ENCODE peak calls at places on chromosomes 2 and 18, in eight cellular contexts. I is brain microvascular endothelial cell; G is kidney epithelial cell; Y is CD8-positive, alpha-beta memory T cell; U is A673; J is left lung; R is stomach; M is sigmoid colon. W is an unnamed sample.

GRCh38 chr18:44723366-44723765 is 42.7 kb downstream of the SETBP1 start:
- DNase-seq in Y (no peak), U (no peak), I (no peak), R (no peak), G (no peak), M (no peak), J (no peak), W (no peak)

GRCh38 chr2:10080536-10081304 is 509 bp upstream of the CYS1 start:
- DNase-seq in I (no peak), G (no peak), Y (peak; percentile 14), U (no peak), M (peak; percentile 74), R (no peak), J (no peak), W (no peak)

GRCh38 chr2:232235716-232236115 is 142.8 kb upstream of the ALPP start:
- DNase-seq in Y (no peak), G (no peak), I (peak; percentile 53), R (no peak), U (no peak), M (no peak), J (no peak), W (no peak)

GRCh38 chr2:96103388-96103705 is 13.0 kb downstream of the ADRA2B start:
- DNase-seq in J (no peak), Y (no peak), I (no peak), U (no peak), R (peak; percentile 15), G (no peak), M (no peak), W (no peak)

GRCh38 chr2:233278921-233279320 is 27.4 kb downstream of the ATG16L1 start:
- DNase-seq in Y (no peak), I (no peak), U (no peak), J (no peak), G (no peak), M (no peak), R (no peak), W (no peak)

GRCh38 chr2:37389984-37390765 is 45.7 kb downstream of the QPCT start:
- DNase-seq in G (peak; percentile 92), R (no peak), I (peak; percentile 74), Y (peak; percentile 20), U (peak; percentile 81), M (no peak), J (peak; percentile 42), W (no peak)

GRCh38 chr2:11967946-11968465 is 221.6 kb downstream of the LPIN1 start:
- DNase-seq in M (no peak), U (peak; percentile 17), R (no peak), J (no peak), I (peak; percentile 88), Y (no peak), G (no peak), W (no peak)

GRCh38 chr2:3368261-3368722 is 9.3 kb downstream of the EIPR1 start:
- DNase-seq in R (no peak), U (no peak), G (no peak), M (no peak), J (no peak), Y (no peak), I (no peak), W (no peak)

GRCh38 chr2:72789241-72789640 is 36.6 kb downstream of the EXOC6B start:
- DNase-seq in M (no peak), J (no peak), Y (no peak), G (no peak), U (no peak), R (no peak), I (no peak), W (no peak)

GRCh38 chr2:27148801-27149439 is at the start of gene TCF23:
- DNase-seq in J (no peak), G (no peak), M (peak; percentile 28), R (no peak), Y (no peak), I (no peak), U (no peak), W (no peak)

GRCh38 chr2:1990724-1991123 is 246.4 kb upstream of the PXDN start:
- DNase-seq in U (peak; percentile 86), I (no peak), G (no peak), R (no peak), J (no peak), Y (no peak), M (peak; percentile 74), W (no peak)

GRCh38 chr2:8583400-8584173 is 98.3 kb upstream of the ID2 start:
- DNase-seq in R (peak; percentile 99), Y (peak; percentile 52), J (peak; percentile 98), I (peak; percentile 45), U (peak; percentile 95), M (peak; percentile 98), G (peak; percentile 66), W (peak; percentile 86)

GRCh38 chr18:70195852-70196434 is 9.5 kb downstream of the RTTN start:
- DNase-seq in R (no peak), Y (no peak), U (peak; percentile 57), G (peak; percentile 18), I (peak; percentile 51), M (no peak), J (no peak), W (no peak)

GRCh38 chr2:38750011-38750792 is 959 bp downstream of the SRSF7 start:
- DNase-seq in J (peak; percentile 67), M (peak; percentile 81), R (peak; percentile 63), Y (peak; percentile 31), U (peak; percentile 55), I (no peak), G (no peak), W (peak; percentile 78)

GRCh38 chr2:11539317-11540147 is 5.7 kb downstream of the GREB1 start:
- DNase-seq in I (no peak), U (no peak), Y (no peak), M (no peak), R (peak; percentile 85), G (no peak), J (no peak), W (no peak)

GRCh38 chr2:214215107-214215506 is 195.7 kb upstream of the VWC2L start:
- DNase-seq in J (no peak), G (no peak), M (no peak), R (no peak), U (no peak), I (no peak), Y (no peak), W (no peak)

GRCh38 chr2:135030826-135031225 is 16.4 kb downstream of the MAP3K19 start:
- DNase-seq in G (no peak), Y (no peak), I (peak; percentile 51), J (no peak), M (no peak), R (no peak), U (peak; percentile 47), W (no peak)

GRCh38 chr2:20509766-20510490 is 63.1 kb downstream of the RHOB start:
- DNase-seq in J (peak; percentile 83), U (peak; percentile 45), R (peak; percentile 71), M (peak; percentile 66), Y (no peak), G (peak; percentile 61), I (no peak), W (no peak)

GRCh38 chr2:238270606-238271005 is 17.8 kb downstream of the PER2 start:
- DNase-seq in R (no peak), J (no peak), U (no peak), G (no peak), M (no peak), I (no peak), Y (no peak), W (no peak)
- H3K36me3 ChIP-seq in R (peaks cover 100% of the 10 kb centered on the region), J (no peaks in the 10 kb centered on the region), U (no peaks in the 10 kb centered on the region), G (no peaks in the 10 kb centered on the region), M (peaks cover 17% of the 10 kb centered on the region), I (no peaks in the 10 kb centered on the region), Y (no peaks in the 10 kb centered on the region), W (peaks cover 66% of the 10 kb centered on the region)

GRCh38 chr2:173399229-173399628 is 44.6 kb downstream of the CDCA7 start:
- DNase-seq in J (no peak), U (no peak), G (no peak), I (no peak), R (no peak), M (no peak), Y (no peak), W (no peak)
- H3K27me3 ChIP-seq in J (peaks cover 92% of the 10 kb centered on the region), U (peaks cover 36% of the 10 kb centered on the region), G (no peaks in the 10 kb centered on the region), I (no peaks in the 10 kb centered on the region), R (peaks cover 5% of the 10 kb centered on the region), M (peaks cover 16% of the 10 kb centered on the region), Y (peaks cover 27% of the 10 kb centered on the region), W (no peaks in the 10 kb centered on the region)

GRCh38 chr18:9562584-9562983 is 51.8 kb downstream of the PPP4R1 start:
- DNase-seq in R (no peak), G (no peak), M (no peak), Y (no peak), I (no peak), U (no peak), J (no peak), W (no peak)

GRCh38 chr18:9558397-9559064 is 55.8 kb downstream of the PPP4R1 start:
- DNase-seq in I (no peak), M (no peak), U (no peak), G (no peak), Y (no peak), J (no peak), R (no peak), W (no peak)

GRCh38 chr18:9563326-9563725 is 51.0 kb downstream of the PPP4R1 start:
- DNase-seq in Y (no peak), M (no peak), J (no peak), U (no peak), G (no peak), R (no peak), I (no peak), W (no peak)

GRCh38 chr18:9559253-9559652 is 55.1 kb downstream of the PPP4R1 start:
- DNase-seq in M (no peak), G (no peak), R (no peak), J (no peak), U (no peak), I (no peak), Y (no peak), W (no peak)

GRCh38 chr18:9561774-9562173 is 52.6 kb downstream of the PPP4R1 start:
- DNase-seq in G (no peak), J (no peak), Y (no peak), M (no peak), R (no peak), U (no peak), I (no peak), W (no peak)
- H3K36me3 ChIP-seq in G (peaks cover 8% of the 10 kb centered on the region), J (no peaks in the 10 kb centered on the region), Y (peaks cover 9% of the 10 kb centered on the region), M (peaks cover 5% of the 10 kb centered on the region), R (peaks cover 87% of the 10 kb centered on the region), U (peaks cover 29% of the 10 kb centered on the region), I (peaks cover 46% of the 10 kb centered on the region), W (peaks cover 46% of the 10 kb centered on the region)

GRCh38 chr18:37450434-37451133 is 115.0 kb downstream of the CELF4 start:
- DNase-seq in G (no peak), J (no peak), U (no peak), Y (no peak), I (no peak), M (peak; percentile 71), R (no peak), W (no peak)

GRCh38 chr18:37453754-37454153 is 111.8 kb downstream of the CELF4 start:
- DNase-seq in M (no peak), U (no peak), R (no peak), Y (no peak), J (no peak), G (no peak), I (no peak), W (no peak)

GRCh38 chr18:37452015-37452414 is 113.6 kb downstream of the CELF4 start:
- DNase-seq in I (no peak), R (no peak), U (no peak), J (no peak), Y (no peak), G (no peak), M (no peak), W (no peak)

GRCh38 chr18:37451239-37451825 is 114.3 kb downstream of the CELF4 start:
- DNase-seq in Y (no peak), R (no peak), U (no peak), G (no peak), M (no peak), I (no peak), J (no peak), W (no peak)

GRCh38 chr18:37452697-37453385 is 112.8 kb downstream of the CELF4 start:
- DNase-seq in U (no peak), J (no peak), R (no peak), Y (no peak), I (no peak), G (no peak), M (no peak), W (no peak)
- H3K27me3 ChIP-seq in U (peaks cover 18% of the 10 kb centered on the region), J (no peaks in the 10 kb centered on the region), R (no peaks in the 10 kb centered on the region), Y (no peaks in the 10 kb centered on the region), I (no peaks in the 10 kb centered on the region), G (peaks cover 5% of the 10 kb centered on the region), M (no peaks in the 10 kb centered on the region), W (no peaks in the 10 kb centered on the region)